ENCODE peak calls at places on chromosomes 6 and 20, in ten cellular contexts. M, V, X, E, L, F, Y, I, S and G are unnamed samples.

GRCh38 chr6:81158956-81159355 is 593.5 kb downstream of the TENT5A start:
- DNase-seq in F (no peak), L (no peak), E (no peak), S (no peak), M (no peak), I (no peak), X (peak; percentile 76), Y (no peak), V (no peak), G (no peak)

GRCh38 chr6:147564556-147564955 is 56.1 kb downstream of the SAMD5 start:
- DNase-seq in S (no peak), E (no peak), I (no peak), X (peak; percentile 48), L (no peak), F (no peak), V (peak; percentile 40), Y (no peak), M (no peak), G (no peak)

GRCh38 chr6:24554474-24554873 is 59.7 kb downstream of the ALDH5A1 start:
- DNase-seq in I (no peak), M (no peak), S (no peak), L (no peak), V (no peak), F (no peak), E (no peak), X (no peak), Y (no peak), G (no peak)

GRCh38 chr20:56554869-56555268 is 21.8 kb downstream of the FAM209B start:
- DNase-seq in M (peak; percentile 83), V (peak; percentile 99), Y (peak; percentile 81), E (no peak), X (peak; percentile 98), I (peak; percentile 99), S (peak; percentile 90), F (no peak), L (peak; percentile 81), G (peak; percentile 81)

GRCh38 chr6:16851044-16851540 is 89.8 kb upstream of the ATXN1 start:
- DNase-seq in L (no peak), M (peak; percentile 29), F (no peak), I (no peak), E (no peak), Y (no peak), V (peak; percentile 78), S (no peak), X (no peak), G (no peak)

GRCh38 chr6:26550250-26550993 is 12.3 kb downstream of the HMGN4 start:
- DNase-seq in Y (peak; percentile 46), X (peak; percentile 58), V (peak; percentile 55), M (no peak), S (no peak), I (peak; percentile 76), L (no peak), E (peak; percentile 75), F (peak; percentile 39), G (no peak)

GRCh38 chr6:127737009-127737486 is 160.1 kb downstream of the C6orf58 start:
- DNase-seq in Y (peak; percentile 41), F (no peak), V (peak; percentile 77), M (peak; percentile 40), L (peak; percentile 23), I (peak; percentile 80), E (peak; percentile 26), X (peak; percentile 60), S (peak; percentile 74), G (peak; percentile 45)

GRCh38 chr6:17816921-17817611 is 110.3 kb upstream of the NUP153 start:
- DNase-seq in V (peak; percentile 53), I (peak; percentile 55), E (no peak), F (no peak), M (no peak), X (peak; percentile 36), S (no peak), L (no peak), Y (no peak), G (peak; percentile 30)

GRCh38 chr20:50663095-50663821 is 28.1 kb downstream of the RIPOR3 start:
- DNase-seq in S (peak; percentile 36), E (peak; percentile 9), L (no peak), V (no peak), M (no peak), I (peak; percentile 55), X (no peak), Y (peak; percentile 30), F (no peak), G (no peak)

GRCh38 chr6:98880486-98880885 is 46.1 kb downstream of the POU3F2 start:
- DNase-seq in L (no peak), X (no peak), I (no peak), E (no peak), M (no peak), S (no peak), V (no peak), Y (no peak), F (no peak), G (no peak)

GRCh38 chr6:74939309-74939708 is 266.5 kb downstream of the COL12A1 start:
- DNase-seq in S (peak; percentile 49), V (peak; percentile 15), E (no peak), M (no peak), F (no peak), L (no peak), X (no peak), I (no peak), Y (no peak), G (no peak)

GRCh38 chr6:104418125-104418524 is 441.6 kb downstream of the HACE1 start:
- DNase-seq in M (no peak), E (no peak), Y (no peak), F (no peak), I (peak; percentile 20), S (no peak), V (peak; percentile 1), X (no peak), L (no peak), G (no peak)

GRCh38 chr20:36819662-36820061 is 46.1 kb upstream of the DSN1 start:
- DNase-seq in I (no peak), V (no peak), S (no peak), E (no peak), X (no peak), F (no peak), L (no peak), Y (no peak), M (no peak), G (no peak)

GRCh38 chr6:36133912-36134311 is 3.6 kb downstream of the MAPK13 start:
- DNase-seq in E (no peak), I (no peak), S (no peak), M (no peak), Y (no peak), L (no peak), X (no peak), V (no peak), F (no peak), G (no peak)

GRCh38 chr6:87794922-87795885 is 93.2 kb upstream of the AKIRIN2 start:
- DNase-seq in I (no peak), S (no peak), L (no peak), X (no peak), Y (no peak), M (no peak), E (no peak), V (no peak), F (no peak), G (no peak)

GRCh38 chr6:37761872-37762271 is 57.7 kb upstream of the ZFAND3 start:
- DNase-seq in E (no peak), Y (no peak), X (no peak), F (no peak), I (no peak), V (no peak), S (no peak), M (no peak), L (no peak), G (no peak)

GRCh38 chr20:52410746-52411317 is 219.3 kb upstream of the ZFP64 start:
- DNase-seq in X (no peak), S (no peak), M (no peak), Y (no peak), I (no peak), E (peak; percentile 28), V (no peak), L (no peak), F (no peak), G (no peak)

GRCh38 chr6:166597711-166598440 is 11.4 kb upstream of the RAMACL start:
- DNase-seq in L (no peak), S (no peak), V (no peak), M (no peak), F (no peak), Y (no peak), E (no peak), X (no peak), I (no peak), G (no peak)

GRCh38 chr6:40349092-40349491 is 238.1 kb downstream of the LRFN2 start:
- DNase-seq in Y (no peak), S (no peak), F (no peak), L (no peak), I (no peak), X (peak; percentile 51), E (no peak), V (no peak), M (no peak), G (no peak)

GRCh38 chr20:46552460-46553420 is 2.3 kb upstream of the OCSTAMP start:
- DNase-seq in E (peak; percentile 64), M (no peak), V (no peak), L (no peak), X (no peak), I (peak; percentile 33), F (no peak), Y (no peak), S (no peak), G (no peak)

GRCh38 chr6:17200395-17200794 is 80.8 kb upstream of the RBM24 start:
- DNase-seq in X (no peak), F (no peak), Y (no peak), I (no peak), V (no peak), M (no peak), L (no peak), S (no peak), E (no peak), G (no peak)

GRCh38 chr6:130520235-130520634 is 154.4 kb downstream of the TMEM200A start:
- DNase-seq in V (peak; percentile 70), X (no peak), E (no peak), L (no peak), Y (no peak), M (no peak), F (no peak), I (peak; percentile 71), S (no peak), G (no peak)

GRCh38 chr6:135944120-135944519 is 92.6 kb downstream of the PDE7B start:
- DNase-seq in Y (no peak), V (no peak), M (no peak), I (no peak), L (no peak), X (no peak), F (no peak), S (no peak), E (no peak), G (no peak)

GRCh38 chr20:20237093-20237959 is 130.6 kb upstream of the INSM1 start:
- DNase-seq in F (no peak), S (peak; percentile 28), E (peak; percentile 50), V (peak; percentile 40), Y (peak; percentile 37), M (no peak), X (peak; percentile 2), L (no peak), I (peak; percentile 55), G (peak; percentile 3)

GRCh38 chr6:110875548-110876169 is 1.1 kb downstream of the AMD1 start:
- DNase-seq in L (no peak), F (peak; percentile 60), M (no peak), Y (peak; percentile 55), E (peak; percentile 62), X (peak; percentile 37), I (peak; percentile 68), S (no peak), V (peak; percentile 42), G (no peak)